ENCODE peak calls at places on chromosome 7, in ten cellular contexts. One of them, this sample, is unnamed.

GRCh38 chr7:149202831-149203231 is 7.5 kb downstream of the ZNF282 start:
- DNase-seq in transverse colon: no peak
- DNase-seq in ovary: no peak
- DNase-seq in tibial nerve: no peak
- DNase-seq in sigmoid colon: no peak
- DNase-seq in A549: no peak
- DNase-seq in HepG2: no peak
- DNase-seq in H1: no peak
- DNase-seq in stomach: no peak
- DNase-seq in SK-N-SH: no peak
- DNase-seq in this sample: no peak

GRCh38 chr7:151658778-151659177 is 139.1 kb upstream of the RHEB start:
- DNase-seq in SK-N-SH: no peak
- DNase-seq in transverse colon: no peak
- DNase-seq in tibial nerve: no peak
- DNase-seq in H1: no peak
- DNase-seq in HepG2: no peak
- DNase-seq in sigmoid colon: no peak
- DNase-seq in stomach: no peak
- DNase-seq in ovary: no peak
- DNase-seq in A549: no peak
- DNase-seq in this sample: no peak

GRCh38 chr7:97798036-97799019 is 66.4 kb downstream of the TAC1 start:
- DNase-seq in A549: no peak
- DNase-seq in HepG2: no peak
- DNase-seq in sigmoid colon: no peak
- DNase-seq in tibial nerve: no peak
- DNase-seq in H1: no peak
- DNase-seq in SK-N-SH: no peak
- DNase-seq in transverse colon: peak
- DNase-seq in ovary: no peak
- DNase-seq in stomach: no peak
- DNase-seq in this sample: no peak

GRCh38 chr7:33981686-33982424 is 76.5 kb downstream of the BMPER start:
- DNase-seq in ovary: no peak
- DNase-seq in H1: no peak
- DNase-seq in HepG2: no peak
- DNase-seq in A549: no peak
- DNase-seq in tibial nerve: no peak
- DNase-seq in SK-N-SH: no peak
- DNase-seq in stomach: no peak
- DNase-seq in sigmoid colon: no peak
- DNase-seq in transverse colon: no peak
- DNase-seq in this sample: no peak

GRCh38 chr7:80243425-80243824 is 108.8 kb downstream of the GNAI1 start:
- DNase-seq in stomach: no peak
- DNase-seq in ovary: no peak
- DNase-seq in HepG2: no peak
- DNase-seq in transverse colon: no peak
- DNase-seq in sigmoid colon: no peak
- DNase-seq in SK-N-SH: no peak
- DNase-seq in tibial nerve: no peak
- DNase-seq in H1: no peak
- DNase-seq in A549: no peak
- DNase-seq in this sample: no peak

GRCh38 chr7:41298343-41298875 is 404.5 kb downstream of the INHBA start:
- DNase-seq in SK-N-SH: no peak
- DNase-seq in HepG2: no peak
- DNase-seq in A549: no peak
- DNase-seq in ovary: no peak
- DNase-seq in sigmoid colon: no peak
- DNase-seq in stomach: no peak
- DNase-seq in H1: no peak
- DNase-seq in tibial nerve: no peak
- DNase-seq in transverse colon: no peak
- DNase-seq in this sample: no peak

GRCh38 chr7:45663965-45664623 is 89.9 kb downstream of the ADCY1 start:
- DNase-seq in transverse colon: no peak
- DNase-seq in ovary: no peak
- DNase-seq in A549: no peak
- DNase-seq in stomach: peak
- DNase-seq in SK-N-SH: no peak
- DNase-seq in HepG2: no peak
- DNase-seq in tibial nerve: no peak
- DNase-seq in sigmoid colon: no peak
- DNase-seq in H1: no peak
- DNase-seq in this sample: no peak

GRCh38 chr7:30543815-30544525 is 39.3 kb upstream of the GGCT start:
- DNase-seq in H1: no peak
- DNase-seq in A549: no peak
- DNase-seq in stomach: no peak
- DNase-seq in sigmoid colon: no peak
- DNase-seq in HepG2: no peak
- DNase-seq in ovary: no peak
- DNase-seq in transverse colon: no peak
- DNase-seq in tibial nerve: no peak
- DNase-seq in SK-N-SH: no peak
- DNase-seq in this sample: no peak

GRCh38 chr7:98105942-98106544 is 619 bp upstream of the LMTK2 start:
- DNase-seq in ovary: no peak
- DNase-seq in H1: no peak
- DNase-seq in tibial nerve: no peak
- DNase-seq in sigmoid colon: peak
- DNase-seq in transverse colon: peak
- DNase-seq in stomach: no peak
- DNase-seq in A549: no peak
- DNase-seq in HepG2: peak
- DNase-seq in SK-N-SH: no peak
- DNase-seq in this sample: no peak

GRCh38 chr7:45120-46090 is 147.0 kb upstream of the FAM20C start:
- DNase-seq in A549: no peak
- DNase-seq in sigmoid colon: no peak
- DNase-seq in SK-N-SH: no peak
- DNase-seq in transverse colon: peak
- DNase-seq in tibial nerve: no peak
- DNase-seq in H1: no peak
- DNase-seq in stomach: no peak
- DNase-seq in HepG2: no peak
- DNase-seq in ovary: peak
- DNase-seq in this sample: no peak
- TF ChIP-seq EP300 in A549: no peak
- TF ChIP-seq EP300 in sigmoid colon: no peak
- TF ChIP-seq EP300 in SK-N-SH: no peak
- TF ChIP-seq EP300 in transverse colon: no peak
- TF ChIP-seq EP300 in tibial nerve: no peak
- TF ChIP-seq EP300 in H1: no peak
- TF ChIP-seq EP300 in stomach: no peak
- TF ChIP-seq EP300 in HepG2: no peak
- TF ChIP-seq EP300 in ovary: no peak
- TF ChIP-seq EP300 in this sample: no peak

DNA sequence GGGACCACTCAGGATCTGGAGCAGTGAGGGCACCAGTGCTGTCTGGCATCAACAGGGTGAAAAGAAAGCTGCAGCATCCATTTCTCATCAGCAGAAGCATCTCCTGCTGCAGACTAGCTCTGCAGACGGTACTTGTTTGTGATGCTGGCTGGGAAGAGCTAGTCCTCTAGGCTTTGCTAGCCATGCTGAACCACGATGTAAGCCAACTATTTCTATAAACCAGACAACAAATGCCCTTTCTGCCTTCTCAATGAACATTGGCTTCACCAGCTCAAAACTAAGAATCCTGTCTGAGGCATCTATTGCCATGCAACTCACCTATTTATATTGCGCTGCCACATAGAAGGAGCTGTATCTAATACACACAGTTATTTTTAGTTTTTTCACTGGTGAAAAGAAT is 65.6 kb downstream of the CTTNBP2 start:
- DNase-seq in SK-N-SH: no peak
- DNase-seq in H1: no peak
- DNase-seq in sigmoid colon: no peak
- DNase-seq in A549: no peak
- DNase-seq in tibial nerve: no peak
- DNase-seq in transverse colon: no peak
- DNase-seq in stomach: no peak
- DNase-seq in HepG2: no peak
- DNase-seq in ovary: no peak
- DNase-seq in this sample: no peak
- TF ChIP-seq EP300 in SK-N-SH: no peak
- TF ChIP-seq EP300 in H1: no peak
- TF ChIP-seq EP300 in sigmoid colon: no peak
- TF ChIP-seq EP300 in A549: no peak
- TF ChIP-seq EP300 in tibial nerve: no peak
- TF ChIP-seq EP300 in transverse colon: no peak
- TF ChIP-seq EP300 in stomach: no peak
- TF ChIP-seq EP300 in HepG2: no peak
- TF ChIP-seq EP300 in ovary: no peak
- TF ChIP-seq EP300 in this sample: no peak

GRCh38 chr7:115662120-115662519 is 368.4 kb downstream of the TFEC start:
- DNase-seq in sigmoid colon: no peak
- DNase-seq in stomach: no peak
- DNase-seq in transverse colon: no peak
- DNase-seq in SK-N-SH: no peak
- DNase-seq in H1: no peak
- DNase-seq in tibial nerve: no peak
- DNase-seq in ovary: no peak
- DNase-seq in HepG2: no peak
- DNase-seq in A549: no peak
- DNase-seq in this sample: no peak

GRCh38 chr7:115658223-115658622 is 372.3 kb downstream of the TFEC start:
- DNase-seq in SK-N-SH: no peak
- DNase-seq in stomach: no peak
- DNase-seq in transverse colon: no peak
- DNase-seq in sigmoid colon: no peak
- DNase-seq in tibial nerve: no peak
- DNase-seq in HepG2: peak
- DNase-seq in H1: no peak
- DNase-seq in ovary: no peak
- DNase-seq in A549: no peak
- DNase-seq in this sample: no peak

GRCh38 chr7:115662676-115663075 is 367.9 kb downstream of the TFEC start:
- DNase-seq in HepG2: no peak
- DNase-seq in A549: no peak
- DNase-seq in tibial nerve: no peak
- DNase-seq in stomach: no peak
- DNase-seq in ovary: no peak
- DNase-seq in SK-N-SH: no peak
- DNase-seq in H1: no peak
- DNase-seq in sigmoid colon: no peak
- DNase-seq in transverse colon: no peak
- DNase-seq in this sample: no peak
- TF ChIP-seq EP300 in HepG2: no peak
- TF ChIP-seq EP300 in A549: no peak
- TF ChIP-seq EP300 in tibial nerve: no peak
- TF ChIP-seq EP300 in stomach: no peak
- TF ChIP-seq EP300 in ovary: no peak
- TF ChIP-seq EP300 in SK-N-SH: no peak
- TF ChIP-seq EP300 in H1: no peak
- TF ChIP-seq EP300 in sigmoid colon: no peak
- TF ChIP-seq EP300 in transverse colon: no peak
- TF ChIP-seq EP300 in this sample: no peak

GRCh38 chr7:77858278-77858677 is 59.7 kb downstream of the PHTF2 start:
- DNase-seq in stomach: no peak
- DNase-seq in tibial nerve: no peak
- DNase-seq in H1: no peak
- DNase-seq in A549: no peak
- DNase-seq in sigmoid colon: no peak
- DNase-seq in transverse colon: no peak
- DNase-seq in SK-N-SH: no peak
- DNase-seq in HepG2: no peak
- DNase-seq in ovary: no peak
- DNase-seq in this sample: no peak

GRCh38 chr7:77859343-77859742 is 60.8 kb downstream of the PHTF2 start:
- DNase-seq in sigmoid colon: no peak
- DNase-seq in stomach: no peak
- DNase-seq in H1: no peak
- DNase-seq in HepG2: no peak
- DNase-seq in A549: no peak
- DNase-seq in tibial nerve: no peak
- DNase-seq in ovary: no peak
- DNase-seq in transverse colon: no peak
- DNase-seq in SK-N-SH: no peak
- DNase-seq in this sample: no peak

GRCh38 chr7:77855371-77856083 is 57.0 kb downstream of the PHTF2 start:
- DNase-seq in stomach: peak
- DNase-seq in transverse colon: no peak
- DNase-seq in tibial nerve: no peak
- DNase-seq in H1: no peak
- DNase-seq in ovary: no peak
- DNase-seq in SK-N-SH: no peak
- DNase-seq in HepG2: no peak
- DNase-seq in A549: no peak
- DNase-seq in sigmoid colon: no peak
- DNase-seq in this sample: no peak
- TF ChIP-seq EP300 in stomach: no peak
- TF ChIP-seq EP300 in transverse colon: no peak
- TF ChIP-seq EP300 in tibial nerve: no peak
- TF ChIP-seq EP300 in H1: no peak
- TF ChIP-seq EP300 in ovary: no peak
- TF ChIP-seq EP300 in SK-N-SH: no peak
- TF ChIP-seq EP300 in HepG2: no peak
- TF ChIP-seq EP300 in A549: no peak
- TF ChIP-seq EP300 in sigmoid colon: no peak
- TF ChIP-seq EP300 in this sample: no peak

GRCh38 chr7:5701085-5701914 is 80.2 kb downstream of the RNF216 start:
- DNase-seq in tibial nerve: no peak
- DNase-seq in A549: no peak
- DNase-seq in SK-N-SH: no peak
- DNase-seq in HepG2: no peak
- DNase-seq in H1: no peak
- DNase-seq in sigmoid colon: no peak
- DNase-seq in ovary: no peak
- DNase-seq in transverse colon: no peak
- DNase-seq in stomach: no peak
- DNase-seq in this sample: no peak
- TF ChIP-seq EP300 in tibial nerve: no peak
- TF ChIP-seq EP300 in A549: no peak
- TF ChIP-seq EP300 in SK-N-SH: no peak
- TF ChIP-seq EP300 in HepG2: no peak
- TF ChIP-seq EP300 in H1: no peak
- TF ChIP-seq EP300 in sigmoid colon: no peak
- TF ChIP-seq EP300 in ovary: no peak
- TF ChIP-seq EP300 in transverse colon: no peak
- TF ChIP-seq EP300 in stomach: no peak
- TF ChIP-seq EP300 in this sample: no peak

DNA sequence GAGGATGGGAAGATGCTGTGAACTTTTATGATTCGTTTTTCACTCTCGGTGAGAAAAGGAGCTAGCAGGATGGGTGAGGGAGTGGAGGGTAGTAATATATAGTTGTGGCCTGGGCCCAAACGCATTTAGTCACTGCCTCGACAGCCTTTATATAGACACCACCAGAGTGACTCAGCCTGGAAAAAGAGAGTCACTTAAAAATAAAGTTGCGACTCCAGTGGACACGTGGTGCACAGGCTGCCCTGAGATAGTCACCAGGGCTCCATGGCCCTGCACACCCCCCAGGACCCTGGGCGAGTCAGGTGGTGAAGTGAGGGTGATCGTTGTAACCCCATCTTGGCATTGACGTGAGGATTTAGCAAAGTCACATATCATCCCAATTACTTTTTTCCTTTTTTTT is 106.7 kb downstream of the CUX1 start:
- DNase-seq in SK-N-SH: no peak
- DNase-seq in ovary: no peak
- DNase-seq in A549: no peak
- DNase-seq in sigmoid colon: peak
- DNase-seq in H1: no peak
- DNase-seq in HepG2: no peak
- DNase-seq in tibial nerve: no peak
- DNase-seq in stomach: no peak
- DNase-seq in transverse colon: no peak
- DNase-seq in this sample: no peak
- TF ChIP-seq EP300 in SK-N-SH: no peak
- TF ChIP-seq EP300 in ovary: no peak
- TF ChIP-seq EP300 in A549: no peak
- TF ChIP-seq EP300 in sigmoid colon: peak
- TF ChIP-seq EP300 in H1: no peak
- TF ChIP-seq EP300 in HepG2: no peak
- TF ChIP-seq EP300 in tibial nerve: no peak
- TF ChIP-seq EP300 in stomach: no peak
- TF ChIP-seq EP300 in transverse colon: no peak
- TF ChIP-seq EP300 in this sample: no peak